ENCODE peak calls at places on chromosomes 4 and X, in eight cellular contexts. One of them, this sample, is unnamed.

GRCh38 chr4:45345551-45345950 is 619.2 kb upstream of the GNPDA2 start:
- DNase-seq in A549: no peak
- DNase-seq in AG10803: no peak
- DNase-seq in pancreas: no peak
- DNase-seq in GM13976: no peak
- DNase-seq in BE2C: no peak
- DNase-seq in AG09309: no peak
- DNase-seq in AG04450: no peak
- DNase-seq in this sample: no peak

GRCh38 chr4:6753103-6753560 is 29.4 kb upstream of the KIAA0232 start:
- DNase-seq in BE2C: no peak
- DNase-seq in AG09309: no peak
- DNase-seq in AG10803: no peak
- DNase-seq in pancreas: no peak
- DNase-seq in GM13976: no peak
- DNase-seq in A549: no peak
- DNase-seq in AG04450: no peak
- DNase-seq in this sample: no peak

GRCh38 chrX:135740683-135741149 is 27.3 kb downstream of the CT45A3 start:
- DNase-seq in GM13976: peak; percentile 61
- DNase-seq in AG09309: no peak
- DNase-seq in pancreas: peak; percentile 1
- DNase-seq in A549: peak; percentile 28
- DNase-seq in AG10803: no peak
- DNase-seq in AG04450: no peak
- DNase-seq in BE2C: peak; percentile 55
- DNase-seq in this sample: peak; percentile 45

GRCh38 chrX:2767631-2768455 is 16.0 kb downstream of the XG start:
- DNase-seq in pancreas: no peak
- DNase-seq in AG09309: no peak
- DNase-seq in AG04450: peak; percentile 4
- DNase-seq in A549: peak; percentile 38
- DNase-seq in GM13976: no peak
- DNase-seq in AG10803: peak; percentile 82
- DNase-seq in BE2C: no peak
- DNase-seq in this sample: no peak

GRCh38 chr4:136495076-136495475 is 1037.2 kb downstream of the PCDH18 start:
- DNase-seq in AG10803: no peak
- DNase-seq in GM13976: no peak
- DNase-seq in pancreas: no peak
- DNase-seq in BE2C: no peak
- DNase-seq in A549: no peak
- DNase-seq in AG04450: no peak
- DNase-seq in AG09309: no peak
- DNase-seq in this sample: no peak

GRCh38 chr4:139581096-139581495 is 25.1 kb upstream of the SETD7 start:
- DNase-seq in pancreas: no peak
- DNase-seq in GM13976: no peak
- DNase-seq in BE2C: no peak
- DNase-seq in AG10803: no peak
- DNase-seq in AG09309: no peak
- DNase-seq in A549: no peak
- DNase-seq in AG04450: no peak
- DNase-seq in this sample: no peak

GRCh38 chr4:23290656-23291055 is 597.9 kb downstream of the GBA3 start:
- DNase-seq in A549: no peak
- DNase-seq in AG04450: no peak
- DNase-seq in GM13976: no peak
- DNase-seq in AG10803: no peak
- DNase-seq in AG09309: no peak
- DNase-seq in BE2C: no peak
- DNase-seq in pancreas: no peak
- DNase-seq in this sample: no peak

GRCh38 chr4:133581971-133582619 is 433.0 kb downstream of the PCDH10 start:
- DNase-seq in AG09309: no peak
- DNase-seq in AG04450: no peak
- DNase-seq in BE2C: no peak
- DNase-seq in AG10803: no peak
- DNase-seq in A549: no peak
- DNase-seq in GM13976: no peak
- DNase-seq in pancreas: no peak
- DNase-seq in this sample: no peak

GRCh38 chrX:53449632-53450031 is 15.5 kb upstream of the HSD17B10 start:
- DNase-seq in pancreas: no peak
- DNase-seq in AG04450: no peak
- DNase-seq in A549: no peak
- DNase-seq in AG09309: no peak
- DNase-seq in GM13976: no peak
- DNase-seq in BE2C: no peak
- DNase-seq in AG10803: no peak
- DNase-seq in this sample: no peak

DNA sequence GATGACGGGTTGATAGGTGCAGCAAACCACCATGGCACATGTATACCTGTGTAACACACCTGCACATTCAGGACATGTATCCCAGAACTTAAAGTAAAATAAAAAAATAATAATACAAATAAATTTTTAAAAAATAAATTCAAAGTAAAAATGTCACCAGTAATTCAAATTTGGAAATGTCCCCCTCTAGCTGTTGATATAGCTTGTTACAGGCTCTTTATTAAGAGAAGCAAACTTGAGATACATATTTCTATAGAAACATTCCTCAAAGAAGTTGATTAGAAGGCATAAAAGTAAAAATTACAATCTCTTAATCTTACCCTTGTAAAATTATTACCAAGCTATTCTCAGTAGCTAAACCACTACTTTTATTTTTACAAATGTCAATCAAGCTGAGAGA is 1397.0 kb downstream of the FAM133A start:
- DNase-seq in GM13976: no peak
- DNase-seq in AG10803: no peak
- DNase-seq in AG04450: no peak
- DNase-seq in BE2C: no peak
- DNase-seq in A549: no peak
- DNase-seq in pancreas: no peak
- DNase-seq in AG09309: no peak
- DNase-seq in this sample: no peak
- TF ChIP-seq CTCF in GM13976: no peak
- TF ChIP-seq CTCF in AG10803: peak; percentile 35
- TF ChIP-seq CTCF in AG04450: peak; percentile 23
- TF ChIP-seq CTCF in BE2C: peak; percentile 18
- TF ChIP-seq CTCF in A549: no peak
- TF ChIP-seq CTCF in pancreas: no peak
- TF ChIP-seq CTCF in AG09309: peak; percentile 17
- TF ChIP-seq CTCF in this sample: no peak

GRCh38 chr4:87506974-87507701 is 22.0 kb downstream of the SPARCL1 start:
- DNase-seq in pancreas: no peak
- DNase-seq in AG10803: peak; percentile 93
- DNase-seq in BE2C: no peak
- DNase-seq in A549: no peak
- DNase-seq in GM13976: no peak
- DNase-seq in AG04450: peak; percentile 41
- DNase-seq in AG09309: peak; percentile 69
- DNase-seq in this sample: no peak

GRCh38 chr4:87510747-87511146 is 18.4 kb downstream of the SPARCL1 start:
- DNase-seq in AG09309: no peak
- DNase-seq in pancreas: no peak
- DNase-seq in AG10803: no peak
- DNase-seq in AG04450: no peak
- DNase-seq in GM13976: no peak
- DNase-seq in BE2C: no peak
- DNase-seq in A549: no peak
- DNase-seq in this sample: no peak

GRCh38 chr4:87502580-87503238 is 26.5 kb downstream of the SPARCL1 start:
- DNase-seq in AG09309: no peak
- DNase-seq in AG04450: no peak
- DNase-seq in A549: no peak
- DNase-seq in BE2C: peak; percentile 56
- DNase-seq in AG10803: peak; percentile 23
- DNase-seq in GM13976: no peak
- DNase-seq in pancreas: no peak
- DNase-seq in this sample: no peak

GRCh38 chr4:87511500-87511899 is 17.7 kb downstream of the SPARCL1 start:
- DNase-seq in BE2C: no peak
- DNase-seq in GM13976: no peak
- DNase-seq in AG09309: no peak
- DNase-seq in pancreas: no peak
- DNase-seq in A549: no peak
- DNase-seq in AG10803: no peak
- DNase-seq in AG04450: no peak
- DNase-seq in this sample: no peak

DNA sequence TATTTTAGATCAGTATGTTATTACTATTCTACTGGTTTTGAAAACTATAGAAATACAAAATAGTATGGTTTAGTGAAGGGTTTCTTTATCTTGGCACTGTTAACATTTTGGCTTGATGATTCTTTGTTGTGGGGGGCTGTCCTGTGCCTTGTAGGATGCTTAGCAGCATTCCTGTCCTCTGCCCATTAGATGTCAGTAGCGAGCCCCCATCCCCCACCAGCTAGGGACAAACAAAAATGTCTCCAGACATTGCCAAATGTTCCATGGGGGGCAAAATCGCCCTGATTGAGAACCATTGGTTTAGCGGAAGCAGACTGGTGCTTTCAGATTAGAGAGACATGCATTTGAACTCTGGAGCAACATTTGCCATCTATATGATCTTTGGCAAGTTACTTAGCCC is 23.3 kb downstream of the SPARCL1 start:
- DNase-seq in GM13976: no peak
- DNase-seq in pancreas: no peak
- DNase-seq in AG09309: no peak
- DNase-seq in AG10803: no peak
- DNase-seq in AG04450: no peak
- DNase-seq in A549: no peak
- DNase-seq in BE2C: peak; percentile 48
- DNase-seq in this sample: no peak
- TF ChIP-seq CTCF in GM13976: peak; percentile 33
- TF ChIP-seq CTCF in pancreas: no peak
- TF ChIP-seq CTCF in AG09309: no peak
- TF ChIP-seq CTCF in AG10803: no peak
- TF ChIP-seq CTCF in AG04450: peak; percentile 2
- TF ChIP-seq CTCF in A549: no peak
- TF ChIP-seq CTCF in BE2C: peak; percentile 66
- TF ChIP-seq CTCF in this sample: no peak

GRCh38 chrX:105211051-105211575 is 9.4 kb downstream of the TEX13A start:
- DNase-seq in AG10803: no peak
- DNase-seq in AG04450: no peak
- DNase-seq in A549: no peak
- DNase-seq in pancreas: no peak
- DNase-seq in AG09309: no peak
- DNase-seq in BE2C: no peak
- DNase-seq in GM13976: no peak
- DNase-seq in this sample: no peak

GRCh38 chrX:105209406-105209805 is 11.1 kb downstream of the TEX13A start:
- DNase-seq in BE2C: no peak
- DNase-seq in AG10803: no peak
- DNase-seq in pancreas: no peak
- DNase-seq in AG09309: no peak
- DNase-seq in A549: no peak
- DNase-seq in AG04450: no peak
- DNase-seq in GM13976: no peak
- DNase-seq in this sample: no peak

GRCh38 chrX:105210258-105210657 is 10.2 kb downstream of the TEX13A start:
- DNase-seq in AG09309: no peak
- DNase-seq in pancreas: no peak
- DNase-seq in GM13976: no peak
- DNase-seq in A549: no peak
- DNase-seq in AG04450: no peak
- DNase-seq in BE2C: no peak
- DNase-seq in AG10803: no peak
- DNase-seq in this sample: no peak
- TF ChIP-seq CTCF in AG09309: peak; percentile 27
- TF ChIP-seq CTCF in pancreas: no peak
- TF ChIP-seq CTCF in GM13976: no peak
- TF ChIP-seq CTCF in A549: no peak
- TF ChIP-seq CTCF in AG04450: no peak
- TF ChIP-seq CTCF in BE2C: no peak
- TF ChIP-seq CTCF in AG10803: no peak
- TF ChIP-seq CTCF in this sample: no peak

GRCh38 chrX:29691044-29691443 is 524.3 kb upstream of the MAGEB2 start:
- DNase-seq in BE2C: no peak
- DNase-seq in AG04450: no peak
- DNase-seq in A549: no peak
- DNase-seq in AG10803: no peak
- DNase-seq in GM13976: no peak
- DNase-seq in pancreas: no peak
- DNase-seq in AG09309: no peak
- DNase-seq in this sample: no peak

GRCh38 chrX:29690061-29690460 is 525.3 kb upstream of the MAGEB2 start:
- DNase-seq in AG10803: peak; percentile 46
- DNase-seq in BE2C: no peak
- DNase-seq in AG04450: no peak
- DNase-seq in AG09309: no peak
- DNase-seq in pancreas: no peak
- DNase-seq in A549: no peak
- DNase-seq in GM13976: no peak
- DNase-seq in this sample: no peak

GRCh38 chrX:29687687-29688086 is 527.7 kb upstream of the MAGEB2 start:
- DNase-seq in A549: no peak
- DNase-seq in AG04450: no peak
- DNase-seq in GM13976: no peak
- DNase-seq in BE2C: no peak
- DNase-seq in AG10803: peak; percentile 21
- DNase-seq in AG09309: no peak
- DNase-seq in pancreas: no peak
- DNase-seq in this sample: no peak
- TF ChIP-seq CTCF in A549: no peak
- TF ChIP-seq CTCF in AG04450: peak; percentile 33
- TF ChIP-seq CTCF in GM13976: no peak
- TF ChIP-seq CTCF in BE2C: no peak
- TF ChIP-seq CTCF in AG10803: peak; percentile 21
- TF ChIP-seq CTCF in AG09309: no peak
- TF ChIP-seq CTCF in pancreas: no peak
- TF ChIP-seq CTCF in this sample: no peak

DNA sequence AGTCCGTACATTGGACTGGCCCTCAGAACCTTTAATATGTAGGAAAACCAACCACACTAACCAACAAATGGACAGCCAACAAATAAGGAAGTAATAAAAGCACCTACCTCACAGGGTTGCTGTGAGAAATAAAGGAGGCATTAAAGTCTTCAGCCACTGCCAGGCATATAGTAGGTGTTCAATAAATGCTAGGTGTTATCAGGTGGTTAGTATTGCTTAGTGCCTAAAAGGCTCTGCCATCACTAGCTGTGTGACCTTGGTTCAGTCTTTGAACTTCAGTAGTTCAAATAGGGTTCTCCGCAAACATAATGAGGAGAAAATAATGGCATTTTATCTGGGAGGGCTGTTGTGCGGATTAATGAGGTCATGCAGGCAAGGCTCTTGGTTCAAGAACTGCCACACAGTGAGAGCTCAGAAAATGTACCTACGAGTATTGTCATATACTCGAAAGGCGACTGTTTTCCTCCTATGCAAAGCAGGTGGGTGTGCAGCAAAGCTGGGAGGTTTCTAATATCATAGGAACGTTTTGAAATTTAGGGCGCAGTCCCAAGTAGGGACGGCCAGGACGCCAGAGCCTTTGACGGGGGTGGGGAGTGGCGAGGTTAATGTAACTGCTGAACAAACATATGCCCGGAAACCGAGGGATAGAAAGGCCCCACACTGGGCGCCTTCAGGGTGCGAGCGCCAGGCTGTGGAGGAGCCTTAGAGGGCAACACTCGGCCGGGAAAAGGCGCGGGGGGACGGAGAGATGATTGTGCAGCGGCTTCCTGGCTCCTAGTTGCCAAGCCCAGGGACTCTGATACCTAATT is 7.0 kb upstream of the GSX2 start:
- DNase-seq in AG09309: no peak
- DNase-seq in pancreas: no peak
- DNase-seq in AG10803: no peak
- DNase-seq in A549: no peak
- DNase-seq in GM13976: peak; percentile 32
- DNase-seq in BE2C: no peak
- DNase-seq in AG04450: no peak
- DNase-seq in this sample: no peak
- TF ChIP-seq CTCF in AG09309: no peak
- TF ChIP-seq CTCF in pancreas: no peak
- TF ChIP-seq CTCF in AG10803: no peak
- TF ChIP-seq CTCF in A549: no peak
- TF ChIP-seq CTCF in GM13976: no peak
- TF ChIP-seq CTCF in BE2C: no peak
- TF ChIP-seq CTCF in AG04450: no peak
- TF ChIP-seq CTCF in this sample: no peak